ENCODE peak calls at places on chromosomes 4 and X, in six cellular contexts. O, K, W, Q, V and C are unnamed samples.

GRCh38 chr4:100169796-100170485 is 20.3 kb downstream of the DDIT4L start:
- DNase-seq in K (no peak), O (no peak), Q (no peak), W (no peak), V (no peak), C (no peak)

GRCh38 chr4:183721207-183722081 is 62.4 kb downstream of the TRAPPC11 start:
- DNase-seq in V (no peak), Q (no peak), O (peak), K (peak), W (no peak), C (peak)

GRCh38 chrX:123975180-123975579 is 13.7 kb downstream of the STAG2 start:
- DNase-seq in O (no peak), Q (no peak), W (no peak), K (no peak), V (no peak), C (no peak)

GRCh38 chr4:164799410-164799809 is 45.5 kb downstream of the SMIM31 start:
- DNase-seq in O (no peak), V (no peak), K (no peak), Q (no peak), W (no peak), C (no peak)

GRCh38 chrX:68989456-68989855 is 160.6 kb downstream of the EFNB1 start:
- DNase-seq in V (no peak), W (no peak), Q (no peak), K (no peak), O (no peak), C (no peak)

GRCh38 chr4:183556947-183557346 is 52.1 kb downstream of the ING2 start:
- DNase-seq in W (no peak), K (no peak), V (no peak), O (no peak), Q (no peak), C (no peak)

GRCh38 chr4:16852168-16852567 is 46.3 kb downstream of the LDB2 start:
- DNase-seq in V (no peak), W (no peak), Q (no peak), O (no peak), K (no peak), C (no peak)

GRCh38 chr4:9971711-9972110 is 49.6 kb downstream of the SLC2A9 start:
- DNase-seq in Q (no peak), O (no peak), W (no peak), V (no peak), K (no peak), C (no peak)

GRCh38 chr4:114606240-114606639 is 7.6 kb downstream of the UGT8 start:
- DNase-seq in W (no peak), O (no peak), Q (no peak), V (no peak), K (no peak), C (no peak)

GRCh38 chr4:138301536-138301935 is 59.4 kb upstream of the SLC7A11 start:
- DNase-seq in K (no peak), O (no peak), W (no peak), Q (no peak), V (no peak), C (no peak)

GRCh38 chr4:106315476-106315967 is 487 bp downstream of the TBCK start:
- DNase-seq in W (peak), Q (no peak), O (no peak), K (no peak), V (no peak), C (peak)

GRCh38 chr4:24995346-24995745 is 35.4 kb downstream of the LGI2 start:
- DNase-seq in O (no peak), K (no peak), V (no peak), Q (no peak), W (no peak), C (no peak)

GRCh38 chr4:78167510-78167909 is 110.4 kb downstream of the FRAS1 start:
- DNase-seq in Q (no peak), K (no peak), W (no peak), O (no peak), V (no peak), C (peak)

GRCh38 chr4:150078996-150079581 is 844 bp downstream of the DCLK2 start:
- DNase-seq in K (peak), Q (peak), O (peak), W (no peak), V (peak), C (no peak)

GRCh38 chr4:91621446-91621845 is 682.3 kb upstream of the GRID2 start:
- DNase-seq in K (no peak), W (no peak), V (no peak), Q (no peak), O (no peak), C (no peak)

GRCh38 chrX:115531818-115532403 is 29.1 kb upstream of the PLS3 start:
- DNase-seq in O (no peak), V (no peak), Q (no peak), W (no peak), K (no peak), C (no peak)

GRCh38 chrX:102899940-102900916 is 36.8 kb upstream of the RAB40AL start:
- DNase-seq in K (peak), O (peak), Q (peak), W (peak), V (peak), C (peak)

GRCh38 chr4:53130896-53131561 is 234.8 kb downstream of the SCFD2 start:
- DNase-seq in Q (no peak), K (no peak), V (no peak), O (no peak), W (no peak), C (no peak)

GRCh38 chr4:62231994-62232393 is 1031.9 kb downstream of the ADGRL3 start:
- DNase-seq in W (no peak), V (no peak), K (no peak), Q (no peak), O (no peak), C (no peak)

GRCh38 chrX:153681175-153681574 is 6.6 kb upstream of the SLC6A8 start:
- DNase-seq in W (no peak), K (no peak), O (no peak), Q (no peak), V (peak), C (no peak)

GRCh38 chr4:169115897-169116254 is 105.8 kb upstream of the CBR4 start:
- DNase-seq in W (no peak), Q (no peak), V (no peak), O (no peak), K (no peak), C (no peak)

GRCh38 chr4:147826288-147826646 is 94.4 kb downstream of the ARHGAP10 start:
- DNase-seq in W (no peak), K (no peak), Q (no peak), O (no peak), V (no peak), C (no peak)

GRCh38 chrX:49995021-49995731 is 72.8 kb downstream of the CLCN5 start:
- DNase-seq in K (no peak), Q (no peak), O (no peak), V (no peak), W (no peak), C (peak)

GRCh38 chrX:139642241-139642927 is 65.6 kb downstream of the MCF2 start:
- DNase-seq in V (no peak), O (no peak), W (no peak), K (no peak), Q (no peak), C (no peak)

GRCh38 chrX:41922125-41922521 is 1.2 kb downstream of the CASK start:
- DNase-seq in W (no peak), K (no peak), V (no peak), O (peak), Q (peak), C (no peak)

GRCh38 chrX:41919870-41920269 is 3.5 kb downstream of the CASK start:
- DNase-seq in K (no peak), O (no peak), Q (no peak), V (no peak), W (no peak), C (no peak)

GRCh38 chrX:41922694-41923171 is 621 bp downstream of the CASK start:
- DNase-seq in W (peak), K (peak), O (peak), Q (no peak), V (no peak), C (no peak)

GRCh38 chrX:41923257-41923924 is at the start of gene CASK:
- DNase-seq in W (peak), Q (peak), O (peak), K (peak), V (peak), C (peak)

DNA sequence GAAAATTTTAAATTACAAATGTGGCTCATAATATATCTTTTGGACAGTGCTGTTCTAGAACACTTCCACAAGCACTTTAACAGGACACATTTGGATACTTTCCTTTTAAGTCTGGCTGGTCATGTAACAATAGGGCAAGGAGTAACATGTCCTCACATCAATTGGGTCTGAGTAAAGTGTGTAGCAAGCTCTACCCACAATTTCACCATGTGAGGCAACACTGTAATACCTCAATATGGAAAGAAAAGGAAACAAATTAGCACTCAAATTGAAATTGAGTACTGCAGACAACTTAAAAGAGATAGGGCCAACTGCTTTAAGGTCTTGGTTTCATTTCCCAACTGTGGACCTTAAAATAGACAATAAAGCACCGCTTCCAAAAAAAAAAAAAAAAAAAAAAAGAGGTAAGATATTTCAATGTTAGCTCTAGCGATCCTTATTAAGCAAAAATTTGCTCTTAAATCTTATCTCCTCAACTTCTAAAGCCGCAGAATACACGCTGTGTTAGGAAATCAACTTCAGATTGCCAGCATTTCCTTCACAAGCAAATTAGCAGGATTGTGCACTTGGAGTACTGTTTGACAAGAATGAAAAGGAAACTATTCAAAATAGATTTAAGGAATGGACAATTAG is 1.7 kb downstream of the CASK start:
- DNase-seq in W (no peak), V (no peak), Q (peak), O (no peak), K (no peak), C (peak)
- TF ChIP-seq EP300 in W (no peak), V (no peak), Q (no peak), O (no peak), K (no peak), C (no peak)

GRCh38 chrX:460823-461640 is 74.3 kb upstream of the PPP2R3B start:
- DNase-seq in K (no peak), V (peak), O (no peak), W (no peak), Q (no peak), C (no peak)
- TF ChIP-seq EP300 in K (no peak), V (no peak), O (no peak), W (no peak), Q (no peak), C (no peak)

DNA sequence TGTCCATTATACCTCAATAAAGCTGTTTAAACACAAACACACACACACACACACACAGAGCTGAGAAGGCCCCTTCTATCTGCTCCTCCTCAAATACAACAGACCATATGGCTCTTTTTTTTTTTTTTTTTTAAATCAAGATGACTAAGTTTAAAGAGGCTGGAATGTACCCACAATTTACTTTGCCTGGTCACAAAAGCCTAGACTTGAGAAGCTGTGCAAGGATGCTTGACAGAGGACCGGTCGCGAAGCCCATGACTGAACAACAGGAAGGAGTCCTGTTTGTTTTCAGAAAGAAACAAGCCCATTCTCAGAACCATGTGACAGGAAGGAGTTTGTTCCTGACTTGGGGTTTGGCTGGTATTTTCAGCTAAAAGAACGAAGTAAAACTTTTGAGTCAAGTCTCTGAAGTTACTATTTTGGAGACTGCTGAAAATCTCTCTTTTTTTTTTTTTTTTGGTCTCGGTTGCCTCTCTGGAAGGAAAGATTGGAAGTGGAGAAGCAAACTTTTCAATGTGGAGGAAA is 650.9 kb upstream of the TENM3 start:
- DNase-seq in O (no peak), V (no peak), K (no peak), W (no peak), Q (no peak), C (no peak)
- TF ChIP-seq EP300 in O (no peak), V (no peak), K (no peak), W (no peak), Q (no peak), C (no peak)

GRCh38 chr4:127978930-127979329 is 13.7 kb downstream of the ABHD18 start:
- DNase-seq in Q (no peak), V (no peak), K (no peak), W (no peak), O (no peak), C (no peak)

GRCh38 chr4:127975121-127975770 is 10.0 kb downstream of the ABHD18 start:
- DNase-seq in Q (no peak), W (no peak), K (no peak), O (no peak), V (no peak), C (peak)
- TF ChIP-seq EP300 in Q (no peak), W (no peak), K (no peak), O (no peak), V (no peak), C (no peak)

DNA sequence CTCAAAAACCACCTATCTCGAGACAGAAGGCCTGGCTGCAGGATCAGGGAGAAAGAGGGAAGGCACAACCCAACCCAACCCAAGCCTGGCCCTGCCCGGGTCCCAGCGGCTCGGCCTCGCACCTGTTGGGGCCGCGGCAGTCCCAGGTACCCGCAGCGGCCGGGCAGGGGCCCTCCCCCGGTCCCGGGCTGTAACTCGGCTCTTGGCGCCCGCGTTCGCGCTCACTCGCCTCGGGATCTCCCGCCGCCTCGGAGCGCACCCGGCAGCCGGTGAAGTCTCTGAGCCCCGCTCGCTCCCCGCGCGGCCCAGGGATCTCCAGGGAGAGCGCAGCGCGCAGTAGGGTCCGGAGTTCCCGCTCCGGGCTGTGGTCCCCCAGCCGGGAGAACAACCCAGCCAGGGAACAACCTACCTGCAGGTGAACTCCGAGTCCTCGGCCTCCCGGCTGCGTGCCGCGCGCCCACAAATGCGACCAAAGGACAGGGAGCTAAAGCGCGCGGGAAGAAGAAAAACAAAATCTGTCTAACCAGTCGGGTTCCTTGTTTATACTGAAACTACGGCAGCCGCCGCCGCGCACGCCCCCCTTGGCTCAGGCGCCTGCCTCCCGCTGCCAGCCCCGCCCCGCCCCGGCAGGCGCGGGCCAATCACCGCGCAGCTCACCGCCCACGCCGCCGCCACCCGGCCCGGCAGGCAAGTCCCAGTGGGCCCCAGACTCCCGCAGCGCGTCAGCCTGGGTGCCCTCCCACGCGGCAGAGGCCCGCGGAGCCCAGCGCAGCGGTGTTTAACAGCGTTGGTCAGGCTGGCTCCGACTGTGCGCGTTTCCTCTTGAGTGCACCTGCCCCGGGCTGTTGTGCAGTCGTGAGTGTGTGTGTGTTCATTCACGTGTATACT is at the start of gene RASGEF1B:
- DNase-seq in W (peak), O (peak), K (peak), Q (peak), V (peak), C (peak)
- TF ChIP-seq EP300 in W (no peak), O (no peak), K (no peak), Q (no peak), V (no peak), C (no peak)

GRCh38 chr4:188110036-188110435 is 633 bp upstream of the TRIML2 start:
- DNase-seq in K (no peak), O (no peak), W (no peak), Q (no peak), V (no peak), C (no peak)

GRCh38 chr4:188109157-188109755 is at the start of gene TRIML2:
- DNase-seq in V (no peak), Q (no peak), O (no peak), W (no peak), K (no peak), C (no peak)

GRCh38 chr4:188113156-188113555 is 3.8 kb upstream of the TRIML2 start:
- DNase-seq in V (no peak), W (no peak), Q (no peak), O (no peak), K (no peak), C (no peak)

GRCh38 chr4:188107931-188108843 is 1.2 kb downstream of the TRIML2 start:
- DNase-seq in K (no peak), W (no peak), V (no peak), O (no peak), Q (no peak), C (no peak)

DNA sequence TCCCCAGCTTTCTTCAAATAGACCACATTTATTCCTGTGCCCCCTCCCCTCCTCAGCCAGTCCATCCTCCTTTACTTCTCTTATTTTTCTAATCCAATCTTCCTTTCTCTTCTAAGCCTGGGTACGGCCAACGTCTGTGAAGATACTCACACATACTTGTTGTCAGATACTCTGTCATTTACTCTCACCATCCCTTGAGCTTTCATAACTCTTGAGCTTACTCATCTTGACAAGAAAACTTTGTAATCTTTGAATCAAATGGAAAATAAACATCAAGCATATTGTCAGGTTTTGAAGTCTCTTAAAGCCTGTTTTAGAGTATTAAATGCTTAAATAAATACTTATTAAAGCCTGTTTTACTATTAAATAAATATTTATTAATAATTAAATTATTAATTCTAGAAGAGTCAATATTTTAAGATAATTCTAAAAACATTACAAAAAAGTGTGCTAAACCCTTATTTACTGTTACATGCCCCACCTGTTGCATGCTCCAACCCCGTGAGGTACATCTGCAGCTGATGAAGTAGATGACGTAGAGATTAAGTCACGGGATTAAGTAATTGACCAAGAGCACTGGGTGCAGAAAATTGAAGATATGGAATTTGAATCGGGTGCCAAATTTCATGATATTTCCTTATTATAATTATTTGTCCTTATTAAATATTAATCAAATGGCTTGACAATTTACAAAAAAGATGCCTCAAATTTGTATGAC is 1.5 kb upstream of the TRIML2 start:
- DNase-seq in O (no peak), Q (no peak), K (no peak), W (no peak), V (no peak), C (no peak)
- TF ChIP-seq EP300 in O (no peak), Q (no peak), K (no peak), W (no peak), V (no peak), C (no peak)

DNA sequence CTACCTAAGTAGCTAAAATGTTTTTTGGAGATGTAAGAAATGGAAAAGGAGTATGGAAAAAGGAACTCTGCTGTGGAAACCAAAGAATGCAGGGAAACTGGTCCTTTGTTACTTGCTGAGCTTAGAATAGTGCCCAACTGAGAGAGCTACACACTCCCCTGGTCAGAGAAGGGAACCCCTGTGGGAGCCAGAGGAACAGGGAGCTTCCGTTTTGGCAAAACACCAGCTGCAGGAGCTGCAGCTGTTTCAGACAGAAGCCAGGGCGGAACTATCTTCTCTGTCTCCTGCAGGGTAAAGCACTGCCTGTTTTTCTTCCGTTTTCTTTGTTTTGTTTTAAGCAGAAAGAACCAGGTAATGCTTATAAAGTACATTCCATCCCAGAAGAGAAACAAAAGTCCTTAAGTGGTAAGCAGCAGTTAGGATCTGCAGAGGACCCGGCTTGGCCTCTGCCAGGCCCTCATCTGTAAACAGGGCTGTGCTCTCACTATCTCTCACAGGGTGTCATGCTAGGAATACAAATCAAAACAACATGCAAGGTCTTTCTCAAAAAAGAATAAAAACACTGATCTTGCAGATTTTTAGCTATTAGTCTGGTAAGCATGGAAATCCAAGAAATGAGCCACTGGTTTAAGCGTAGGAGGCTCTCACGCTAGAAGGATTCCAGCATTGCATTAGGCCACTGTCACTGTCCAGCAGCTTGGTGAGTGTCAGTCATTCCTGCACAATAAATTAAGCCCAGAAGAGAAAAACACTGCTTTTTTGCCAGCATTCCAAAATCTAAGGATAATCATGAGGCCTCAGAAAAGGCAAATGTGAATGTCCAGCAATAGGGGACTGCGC is 76.1 kb downstream of the CHST7 start:
- DNase-seq in K (peak), W (no peak), O (peak), Q (no peak), V (peak), C (no peak)
- TF ChIP-seq EP300 in K (no peak), W (no peak), O (no peak), Q (no peak), V (no peak), C (no peak)